ENCODE peak calls at places on chromosomes 16 and 17, in ten cellular contexts. N is fibroblast of lung, W is HL-60, J is heart left ventricle, D is colonic mucosa, F is fibroblast of the aortic adventitia, S is GM06990, B is lower leg skin, U is fibroblast of pulmonary artery, E is kidney epithelial cell. K is an unnamed sample.

GRCh38 chr16:52050418-52050817 is 496.5 kb downstream of the TOX3 start:
- DNase-seq in N (peak; percentile 9), W (no peak), J (no peak), D (no peak), F (no peak), S (no peak), B (no peak), U (peak; percentile 1), E (peak; percentile 81), K (no peak)

GRCh38 chr16:75296606-75297005 is 45.2 kb upstream of the BCAR1 start:
- DNase-seq in N (peak; percentile 67), W (no peak), J (peak; percentile 84), D (no peak), F (peak; percentile 28), S (no peak), B (no peak), U (peak; percentile 70), E (no peak), K (no peak)

GRCh38 chr17:82967268-82968032 is 112.0 kb upstream of the METRNL start:
- DNase-seq in N (no peak), W (no peak), J (no peak), D (peak; percentile 11), F (no peak), S (no peak), B (no peak), U (no peak), E (no peak), K (no peak)

GRCh38 chr17:9200699-9201359 is 179.5 kb downstream of the NTN1 start:
- DNase-seq in N (no peak), W (no peak), J (no peak), D (no peak), F (no peak), S (no peak), B (no peak), U (no peak), E (no peak), K (no peak)

GRCh38 chr17:42009170-42009569 is 8.1 kb downstream of the DNAJC7 start:
- DNase-seq in N (no peak), W (no peak), J (no peak), D (no peak), F (no peak), S (no peak), B (no peak), U (no peak), E (no peak), K (no peak)

GRCh38 chr16:11619327-11619851 is 32.7 kb upstream of the LITAF start:
- DNase-seq in N (no peak), W (peak; percentile 75), J (no peak), D (no peak), F (no peak), S (peak; percentile 52), B (no peak), U (no peak), E (no peak), K (no peak)

GRCh38 chr17:61415374-61416210 is 15.9 kb downstream of the TBX2 start:
- DNase-seq in N (no peak), W (no peak), J (no peak), D (peak; percentile 16), F (no peak), S (no peak), B (no peak), U (no peak), E (no peak), K (no peak)

GRCh38 chr16:12898556-12898955 is 2.8 kb upstream of the SHISA9 start:
- DNase-seq in N (no peak), W (no peak), J (no peak), D (no peak), F (no peak), S (no peak), B (no peak), U (no peak), E (no peak), K (no peak)

GRCh38 chr17:29054835-29055234 is 11.9 kb downstream of the PIPOX start:
- DNase-seq in N (no peak), W (no peak), J (no peak), D (no peak), F (no peak), S (no peak), B (no peak), U (no peak), E (no peak), K (no peak)

GRCh38 chr16:1613728-1614225 is 1.6 kb downstream of the CRAMP1 start:
- DNase-seq in N (no peak), W (peak; percentile 17), J (no peak), D (peak; percentile 41), F (peak; percentile 12), S (no peak), B (no peak), U (no peak), E (no peak), K (no peak)

GRCh38 chr17:80960797-80961452 is 30.7 kb upstream of the CHMP6 start:
- DNase-seq in N (no peak), W (no peak), J (no peak), D (no peak), F (no peak), S (peak; percentile 6), B (no peak), U (no peak), E (no peak), K (peak; percentile 42)

GRCh38 chr16:89798832-89799370 is 17.5 kb downstream of the FANCA start:
- DNase-seq in N (no peak), W (no peak), J (peak; percentile 12), D (no peak), F (no peak), S (no peak), B (no peak), U (no peak), E (no peak), K (no peak)

GRCh38 chr17:67245073-67245693 is at the start of gene HELZ:
- DNase-seq in N (peak; percentile 81), W (peak; percentile 78), J (peak; percentile 79), D (peak; percentile 85), F (peak; percentile 82), S (peak; percentile 82), B (peak; percentile 61), U (peak; percentile 84), E (no peak), K (peak; percentile 77)

GRCh38 chr17:16977932-16978331 is 6.0 kb upstream of the TNFRSF13B start:
- DNase-seq in N (peak; percentile 86), W (no peak), J (no peak), D (no peak), F (no peak), S (no peak), B (no peak), U (peak; percentile 21), E (peak; percentile 69), K (no peak)

GRCh38 chr16:74931445-74931844 is 53.5 kb downstream of the WDR59 start:
- DNase-seq in N (no peak), W (no peak), J (no peak), D (no peak), F (no peak), S (no peak), B (no peak), U (no peak), E (no peak), K (no peak)

GRCh38 chr17:17181666-17182600 is 24.2 kb downstream of the PLD6 start:
- DNase-seq in N (no peak), W (no peak), J (no peak), D (no peak), F (no peak), S (no peak), B (no peak), U (no peak), E (no peak), K (no peak)

GRCh38 chr17:77266891-77267341 is 126.1 kb downstream of the SEC14L1 start:
- DNase-seq in N (no peak), W (peak; percentile 79), J (no peak), D (no peak), F (no peak), S (no peak), B (no peak), U (no peak), E (no peak), K (no peak)
- TF ChIP-seq CTCF in N (peak; percentile 32), W (peak; percentile 59), J (no peak), D (no peak), F (no peak), S (peak; percentile 48), B (no peak), U (peak; percentile 10), E (peak; percentile 7), K (no peak)

DNA sequence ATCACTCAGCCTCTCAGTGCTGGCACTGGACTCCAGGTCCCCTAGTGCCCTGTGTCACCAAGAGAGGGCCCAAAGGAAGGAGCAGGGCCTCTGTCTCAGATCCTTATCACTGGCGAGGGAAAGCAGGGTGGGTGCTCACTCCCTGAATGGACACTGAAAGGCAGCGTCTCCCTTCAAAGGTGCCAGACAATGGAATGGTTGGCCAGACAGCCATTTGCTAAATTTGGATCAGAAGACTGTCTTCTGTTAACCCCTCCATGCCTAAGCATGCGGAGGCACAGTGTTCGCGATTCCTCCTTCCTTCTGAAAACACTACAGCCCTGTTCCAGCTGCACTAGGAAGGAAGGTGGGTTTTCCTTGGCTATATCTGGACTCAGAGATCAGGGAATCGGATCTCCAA is 48.4 kb downstream of the SRCIN1 start:
- DNase-seq in N (no peak), W (no peak), J (no peak), D (no peak), F (no peak), S (no peak), B (no peak), U (no peak), E (no peak), K (no peak)
- H3K4me3 ChIP-seq in N (no peak overlapping the region), W (no peak overlapping the region), J (peak overlapping the region; percentile 40), D (no peak overlapping the region), F (no peak overlapping the region), S (no peak overlapping the region), B (no peak overlapping the region), U (no peak overlapping the region), E (no peak overlapping the region), K (peak overlapping the region; percentile 51)

DNA sequence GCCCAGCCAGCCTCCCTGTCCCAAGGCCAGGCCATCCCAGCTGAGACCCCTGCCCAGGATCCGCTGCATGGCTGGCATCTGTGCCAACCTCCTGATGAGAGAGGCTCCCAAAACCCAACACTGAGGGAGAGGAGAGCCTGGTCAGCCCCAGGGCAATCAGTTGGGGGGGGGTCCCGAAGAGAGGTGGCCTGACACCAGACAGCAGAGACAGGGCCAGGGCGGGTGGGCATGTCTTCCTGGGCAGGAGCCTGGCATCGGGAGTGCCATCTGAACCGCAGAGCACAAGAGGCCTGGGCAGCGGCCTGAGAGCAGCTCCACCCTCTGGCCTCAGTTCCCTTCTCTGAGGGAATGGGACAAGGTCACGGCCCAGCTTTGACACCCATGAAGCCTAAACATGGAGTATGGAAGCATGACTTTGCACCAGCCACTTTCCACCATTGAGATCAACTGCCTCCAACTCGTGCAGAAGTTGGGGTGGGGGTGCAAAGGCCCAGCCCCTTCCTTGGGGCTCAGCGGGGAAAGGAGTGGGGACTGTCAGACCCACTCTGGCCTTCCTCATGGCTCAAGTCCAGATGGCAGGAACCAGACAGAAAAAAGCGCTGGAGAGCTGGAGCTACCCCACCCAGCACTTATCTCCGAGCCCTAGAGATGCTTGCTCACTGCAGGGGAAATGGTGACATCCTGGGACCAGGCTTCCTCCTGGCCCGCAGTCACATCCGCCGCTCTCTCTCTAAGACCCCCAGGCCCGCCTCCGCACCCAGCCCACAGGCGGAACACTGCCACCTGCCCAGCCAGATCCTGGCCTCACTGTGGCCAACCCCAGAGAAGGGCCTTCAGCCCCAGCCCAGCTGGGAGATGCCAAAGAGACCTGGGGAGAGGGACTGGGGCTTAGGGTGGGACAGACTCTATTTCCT is 9.7 kb downstream of the RHBDF2 start:
- DNase-seq in N (no peak), W (peak; percentile 61), J (no peak), D (peak; percentile 48), F (no peak), S (no peak), B (no peak), U (no peak), E (no peak), K (peak; percentile 61)
- TF ChIP-seq CTCF in N (no peak), W (no peak), J (no peak), D (no peak), F (no peak), S (no peak), B (no peak), U (no peak), E (no peak), K (no peak)

GRCh38 chr16:81180578-81180977 is 57.9 kb upstream of the BCO1 start:
- DNase-seq in N (no peak), W (no peak), J (no peak), D (no peak), F (peak; percentile 4), S (no peak), B (no peak), U (no peak), E (no peak), K (no peak)
- H3K4me3 ChIP-seq in N (peak overlapping the region; percentile 45), W (no peak overlapping the region), J (peak overlapping the region; percentile 29), D (no peak overlapping the region), F (peak overlapping the region; percentile 38), S (no peak overlapping the region), B (no peak overlapping the region), U (no peak overlapping the region), E (no peak overlapping the region), K (peak overlapping the region; percentile 27)

K was measured in lower lobe of right lung.